ENCODE peak calls at places on chromosomes 4 and X, in seven cellular contexts. U, O, W, G, S, C and V are unnamed samples.

GRCh38 chr4:89134775-89135319 is 23.5 kb downstream of the TIGD2 start:
- DNase-seq in O (peak), S (no peak), G (no peak), W (no peak), C (no peak), U (no peak), V (no peak)

GRCh38 chr4:163697121-163697520 is 202.6 kb downstream of the TMA16 start:
- DNase-seq in W (no peak), O (no peak), C (no peak), G (no peak), S (no peak), U (no peak), V (no peak)

GRCh38 chr4:159178147-159178541 is 75.3 kb downstream of the RAPGEF2 start:
- DNase-seq in W (no peak), U (no peak), O (peak), G (no peak), C (no peak), S (no peak), V (no peak)

GRCh38 chr4:7769308-7769841 is 170.3 kb downstream of the AFAP1 start:
- DNase-seq in C (peak), S (no peak), G (no peak), O (no peak), U (no peak), W (no peak), V (no peak)

GRCh38 chr4:147799986-147800555 is 68.2 kb downstream of the ARHGAP10 start:
- DNase-seq in W (peak), O (no peak), S (no peak), G (no peak), U (no peak), C (no peak), V (peak)

GRCh38 chr4:38804654-38805295 is at the start of gene TLR1:
- DNase-seq in G (no peak), S (peak), O (peak), C (no peak), U (no peak), W (peak), V (no peak)

GRCh38 chr4:54371211-54371610 is 142.1 kb downstream of the PDGFRA start:
- DNase-seq in W (no peak), C (no peak), G (no peak), U (no peak), O (no peak), S (no peak), V (no peak)

GRCh38 chrX:46912098-46912672 is at the start of gene JADE3:
- DNase-seq in U (peak), O (peak), W (peak), S (peak), C (no peak), G (peak), V (no peak)

GRCh38 chr4:63728480-63729177 is 680.6 kb downstream of the TECRL start:
- DNase-seq in C (no peak), W (no peak), O (no peak), U (no peak), G (no peak), S (no peak), V (no peak)

GRCh38 chr4:152672403-152673092 is 7.2 kb downstream of the TMEM154 start:
- DNase-seq in W (no peak), G (no peak), S (no peak), C (no peak), U (no peak), O (no peak), V (no peak)

GRCh38 chr4:100146756-100147155 is 43.5 kb downstream of the DDIT4L start:
- DNase-seq in O (no peak), U (no peak), W (no peak), S (no peak), G (no peak), C (no peak), V (no peak)

GRCh38 chr4:55122235-55122634 is 3.2 kb downstream of the KDR start:
- DNase-seq in G (no peak), O (no peak), U (no peak), W (no peak), C (no peak), S (no peak), V (no peak)

GRCh38 chr4:168871686-168872085 is 138.4 kb downstream of the CBR4 start:
- DNase-seq in S (no peak), G (no peak), O (no peak), U (no peak), C (no peak), W (no peak), V (no peak)

GRCh38 chr4:80071643-80072606 is 1.1 kb downstream of the ANTXR2 start:
- DNase-seq in C (peak), O (peak), U (peak), S (no peak), G (peak), W (peak), V (no peak)

GRCh38 chr4:126627255-126627654 is 1005.5 kb upstream of the INTU start:
- DNase-seq in O (peak), W (no peak), S (peak), G (no peak), U (no peak), C (no peak), V (no peak)

GRCh38 chr4:186360551-186360950 is 94.6 kb downstream of the F11 start:
- DNase-seq in G (no peak), W (no peak), O (no peak), U (no peak), S (no peak), C (no peak), V (no peak)

GRCh38 chr4:168655182-168655581 is 158.3 kb downstream of the PALLD start:
- DNase-seq in U (no peak), W (no peak), G (no peak), C (no peak), O (no peak), S (no peak), V (no peak)

GRCh38 chr4:114535725-114536124 is 62.9 kb upstream of the UGT8 start:
- DNase-seq in S (no peak), U (no peak), W (no peak), C (no peak), O (no peak), G (no peak), V (no peak)

GRCh38 chr4:183499389-183499788 is 5.5 kb upstream of the ING2 start:
- DNase-seq in G (no peak), C (no peak), W (no peak), O (no peak), U (no peak), S (no peak), V (no peak)

GRCh38 chrX:94107981-94108380 is 434.0 kb downstream of the FAM133A start:
- DNase-seq in S (no peak), W (no peak), U (no peak), G (no peak), C (no peak), O (no peak), V (no peak)

GRCh38 chrX:142001934-142002333 is 98.2 kb downstream of the MAGEC1 start:
- DNase-seq in S (no peak), O (no peak), G (no peak), W (no peak), U (no peak), C (no peak), V (no peak)

GRCh38 chr4:177499537-177499936 is 57.3 kb upstream of the AGA start:
- DNase-seq in W (no peak), U (no peak), O (no peak), S (no peak), C (no peak), G (no peak), V (no peak)

GRCh38 chrX:27336466-27337091 is 126.6 kb downstream of the PPP4R3C start:
- DNase-seq in C (no peak), S (peak), U (no peak), G (no peak), O (peak), W (no peak), V (no peak)

GRCh38 chr4:170497105-170497504 is 407.3 kb upstream of the AADAT start:
- DNase-seq in W (peak), O (no peak), U (no peak), G (no peak), C (no peak), S (peak), V (no peak)

GRCh38 chr4:37682701-37683401 is 3.3 kb downstream of the RELL1 start:
- DNase-seq in C (no peak), G (no peak), U (no peak), O (no peak), W (peak), S (no peak), V (peak)

GRCh38 chr4:44237643-44238042 is 211.0 kb downstream of the KCTD8 start:
- DNase-seq in W (no peak), C (no peak), S (no peak), U (no peak), O (no peak), G (no peak), V (no peak)

GRCh38 chr4:44232262-44232661 is 216.3 kb downstream of the KCTD8 start:
- DNase-seq in C (no peak), O (no peak), U (no peak), W (no peak), G (no peak), S (no peak), V (no peak)

DNA sequence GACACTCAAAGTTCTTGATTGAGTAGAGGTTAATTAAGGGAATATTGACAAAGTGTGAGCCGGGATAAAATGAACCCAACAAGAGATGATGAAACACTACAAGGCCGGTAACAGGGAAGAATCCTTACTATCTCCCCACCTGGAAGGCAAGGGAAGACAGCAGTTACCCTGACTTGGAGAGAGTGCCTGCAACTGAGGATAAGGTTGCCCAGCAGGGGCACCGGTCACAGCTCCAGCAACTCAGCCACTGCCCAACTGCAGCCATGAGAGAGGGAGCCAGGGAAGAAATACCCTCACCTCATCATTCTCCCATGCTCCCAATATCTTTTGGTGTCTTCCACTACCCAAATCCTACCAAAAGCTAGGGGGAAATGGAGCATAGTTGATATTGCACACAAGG is 212.7 kb downstream of the KCTD8 start:
- DNase-seq in G (no peak), C (no peak), U (no peak), W (no peak), S (no peak), O (no peak), V (no peak)
- TF ChIP-seq CTCF in G (no peak), C (no peak), U (no peak), W (no peak), S (no peak), O (no peak), V (no peak)

DNA sequence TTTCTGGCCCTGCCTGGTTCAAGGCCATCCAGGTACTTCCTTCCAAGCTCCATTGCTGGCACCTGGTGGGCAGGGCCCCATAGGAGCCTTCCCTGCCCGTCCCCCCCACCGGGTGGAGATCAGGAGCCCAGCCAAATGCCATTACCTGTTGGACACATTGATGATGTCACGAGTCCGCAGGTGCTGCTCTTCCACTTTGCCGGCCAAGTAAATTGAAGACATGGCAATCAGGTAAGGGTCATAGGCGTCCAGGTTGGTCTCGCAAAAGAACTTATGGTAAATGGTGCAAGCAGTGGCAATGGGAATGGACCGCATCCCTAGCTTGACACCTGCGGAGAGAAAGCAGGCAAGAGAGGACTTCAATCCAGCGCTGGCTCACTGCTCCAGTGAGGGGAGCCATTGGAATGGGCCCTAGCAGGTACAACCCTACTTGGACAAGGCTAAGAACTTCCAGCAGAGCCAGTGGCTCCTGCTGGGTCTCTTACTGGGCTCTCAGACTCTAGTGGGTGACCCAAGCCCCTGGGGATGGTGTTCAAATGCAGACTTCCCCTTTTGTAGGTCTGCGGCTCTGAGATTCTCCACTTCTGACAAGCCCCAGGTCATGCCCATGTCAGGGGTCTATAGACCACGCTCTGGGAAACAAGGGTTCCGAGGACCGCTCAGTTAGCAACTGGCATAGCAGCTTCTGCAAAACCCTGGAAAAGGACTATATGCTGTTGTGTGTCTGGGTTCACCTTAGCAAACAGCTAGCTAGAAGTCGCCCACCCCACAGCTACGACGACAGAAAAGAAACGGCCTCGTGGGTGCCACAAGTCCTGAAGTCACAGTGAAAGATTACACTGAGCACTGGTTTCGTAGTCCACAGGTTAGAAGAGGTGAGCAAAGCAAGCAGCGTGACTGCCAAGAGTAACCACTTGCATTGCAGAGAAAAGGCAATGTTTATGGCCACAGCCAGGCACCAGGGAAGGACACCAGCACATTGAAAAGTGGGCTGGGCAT is 2.8 kb downstream of the CCNQ start:
- DNase-seq in O (no peak), G (no peak), S (no peak), W (no peak), U (no peak), C (no peak), V (no peak)
- H3K4me3 ChIP-seq in O (no peak), G (no peak), S (no peak), W (no peak), U (no peak), C (no peak), V (no peak)

GRCh38 chr4:105895609-105896460 is 564 bp downstream of the NPNT start:
- DNase-seq in W (peak), G (peak), U (peak), O (peak), C (no peak), S (peak), V (no peak)
- TF ChIP-seq CTCF in W (peak), G (no peak), U (no peak), O (no peak), C (no peak), S (no peak), V (peak)

DNA sequence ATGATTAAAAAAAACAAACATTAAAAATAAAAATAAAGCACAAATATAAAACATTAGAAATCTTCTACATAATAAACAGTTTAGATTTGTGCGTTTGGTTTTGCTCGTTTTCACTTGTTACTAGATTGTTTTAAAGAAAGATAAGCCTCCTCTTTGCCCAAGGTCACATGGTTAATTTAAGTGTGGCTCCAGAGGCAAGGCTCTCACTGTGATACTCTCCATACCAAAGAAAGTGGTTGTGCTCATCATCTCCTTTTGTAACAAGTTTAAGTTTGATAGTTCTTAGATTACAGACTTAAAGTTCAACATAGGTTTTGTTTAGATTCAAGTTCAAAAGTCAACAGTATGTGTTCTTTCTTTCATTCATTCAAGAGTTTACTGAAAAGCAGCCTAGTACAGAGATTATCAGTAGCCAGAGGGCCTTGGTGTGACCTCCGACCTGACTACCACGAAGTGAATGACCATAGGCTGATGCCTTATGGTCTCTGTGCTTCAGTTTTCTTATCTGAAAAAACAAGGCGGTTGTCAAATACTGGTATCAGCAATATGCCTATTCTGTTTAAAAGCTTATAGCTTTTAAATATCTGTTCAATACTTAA is 133.2 kb downstream of the ZAR1 start:
- DNase-seq in O (no peak), C (no peak), W (no peak), U (no peak), G (no peak), S (no peak), V (no peak)
- H3K4me3 ChIP-seq in O (no peak), C (no peak), W (no peak), U (no peak), G (no peak), S (no peak), V (no peak)

GRCh38 chr4:155207534-155208257 is 740 bp upstream of the NPY2R start:
- DNase-seq in W (peak), S (peak), O (peak), U (no peak), G (no peak), C (no peak), V (no peak)
- TF ChIP-seq CTCF in W (no peak), S (no peak), O (peak), U (no peak), G (no peak), C (no peak), V (no peak)

DNA sequence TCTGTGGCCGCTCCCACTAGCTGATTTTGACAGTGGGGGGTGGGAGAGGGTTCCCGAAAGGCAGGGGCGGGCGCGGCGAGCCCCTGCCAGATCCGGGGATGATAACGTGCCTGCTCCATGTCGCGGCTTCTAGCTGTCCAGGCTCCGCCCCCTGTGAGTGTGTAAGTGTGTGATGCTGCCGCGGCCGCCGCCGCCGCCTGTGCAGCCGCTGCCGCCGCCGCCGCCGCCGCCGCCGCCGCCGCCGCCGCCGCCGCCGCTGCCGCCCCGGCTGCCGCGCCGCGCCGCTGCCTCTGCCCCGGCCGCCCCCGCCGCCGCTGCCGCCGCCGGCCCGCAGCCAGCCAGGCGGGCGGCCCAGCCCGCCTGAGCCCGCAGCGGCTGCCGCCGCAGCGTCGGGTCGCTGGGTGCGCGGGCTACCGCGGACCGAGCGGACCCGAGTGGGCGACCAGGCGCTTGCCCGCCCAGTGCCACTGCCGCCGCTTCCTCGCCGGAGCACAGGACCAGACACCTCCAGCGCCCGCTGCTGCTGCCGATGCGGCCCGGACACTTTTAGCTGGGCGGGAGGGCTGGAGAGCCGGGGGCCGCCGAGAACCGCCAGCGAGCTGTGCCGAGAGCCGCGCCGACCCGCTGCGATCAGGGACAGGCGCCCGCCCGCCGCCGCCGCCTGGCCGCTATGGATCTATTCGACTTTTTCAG is at the start of gene AFF2:
- DNase-seq in G (no peak), C (peak), U (peak), S (peak), W (peak), O (peak), V (no peak)
- H3K4me3 ChIP-seq in G (no peak), C (peak), U (peak), S (no peak), W (peak), O (peak), V (peak)